ENCODE peak calls at places on chromosomes 1 and 21, in eight cellular contexts. W, A, O, Y, M, C, P and Q are unnamed samples.

GRCh38 chr1:29282924-29283803 is 46.8 kb downstream of the PTPRU start:
- DNase-seq in W (no peak), A (peak; percentile 42), O (peak; percentile 67), Y (peak; percentile 28), M (no peak), C (no peak), P (no peak), Q (peak; percentile 67)

GRCh38 chr1:82792151-82792550 is 991.4 kb downstream of the ADGRL2 start:
- DNase-seq in W (no peak), A (no peak), O (no peak), Y (no peak), M (no peak), C (no peak), P (no peak), Q (no peak)

GRCh38 chr1:25727819-25728286 is 72.1 kb upstream of the SELENON start:
- DNase-seq in W (no peak), A (no peak), O (no peak), Y (peak; percentile 60), M (peak; percentile 55), C (no peak), P (no peak), Q (no peak)

GRCh38 chr1:245972476-245972875 is 534.6 kb downstream of the SMYD3 start:
- DNase-seq in W (no peak), A (no peak), O (no peak), Y (no peak), M (no peak), C (no peak), P (no peak), Q (no peak)

GRCh38 chr21:26422138-26422537 is 150.9 kb downstream of the CYYR1 start:
- DNase-seq in W (no peak), A (no peak), O (no peak), Y (no peak), M (no peak), C (no peak), P (no peak), Q (no peak)

GRCh38 chr1:65420590-65421340 is at the start of the genes LEPR and LEPROT:
- DNase-seq in W (no peak), A (no peak), O (no peak), Y (no peak), M (peak; percentile 28), C (no peak), P (no peak), Q (no peak)

GRCh38 chr1:206685256-206685748 is 597 bp downstream of the MAPKAPK2 start:
- DNase-seq in W (no peak), A (peak; percentile 64), O (peak; percentile 36), Y (peak; percentile 26), M (no peak), C (peak; percentile 41), P (no peak), Q (peak; percentile 67)

GRCh38 chr1:24861821-24862727 is 68.0 kb downstream of the RUNX3 start:
- DNase-seq in W (no peak), A (no peak), O (no peak), Y (no peak), M (no peak), C (peak; percentile 9), P (no peak), Q (no peak)

GRCh38 chr1:58870298-58870676 is 86.4 kb upstream of the JUN start:
- DNase-seq in W (no peak), A (no peak), O (no peak), Y (peak; percentile 86), M (peak; percentile 82), C (no peak), P (no peak), Q (no peak)

GRCh38 chr1:225817611-225818061 is 7.7 kb downstream of the EPHX1 start:
- DNase-seq in W (no peak), A (peak; percentile 84), O (no peak), Y (peak; percentile 94), M (no peak), C (no peak), P (no peak), Q (no peak)

GRCh38 chr1:246582301-246583055 is 16.2 kb downstream of the CNST start:
- DNase-seq in W (no peak), A (no peak), O (no peak), Y (no peak), M (no peak), C (no peak), P (no peak), Q (no peak)

GRCh38 chr1:208433086-208433485 is 188.9 kb upstream of the PLXNA2 start:
- DNase-seq in W (no peak), A (no peak), O (no peak), Y (peak; percentile 73), M (no peak), C (no peak), P (no peak), Q (no peak)

GRCh38 chr1:69567847-69568434 is at the start of gene LRRC7:
- DNase-seq in W (no peak), A (no peak), O (peak; percentile 15), Y (peak; percentile 17), M (peak; percentile 74), C (no peak), P (no peak), Q (peak; percentile 30)

GRCh38 chr21:41506526-41507520 is 1.1 kb downstream of the TMPRSS2 start:
- DNase-seq in W (no peak), A (no peak), O (no peak), Y (peak; percentile 58), M (no peak), C (no peak), P (no peak), Q (no peak)

GRCh38 chr21:46181953-46182547 is 2.2 kb downstream of the SPATC1L start:
- DNase-seq in W (no peak), A (no peak), O (no peak), Y (no peak), M (no peak), C (no peak), P (no peak), Q (no peak)

GRCh38 chr1:66022904-66023620 is 230.4 kb downstream of the PDE4B start:
- DNase-seq in W (no peak), A (no peak), O (no peak), Y (no peak), M (no peak), C (no peak), P (no peak), Q (no peak)

GRCh38 chr1:109238382-109238781 is 11.0 kb upstream of the CELSR2 start:
- DNase-seq in W (no peak), A (no peak), O (no peak), Y (no peak), M (no peak), C (no peak), P (no peak), Q (no peak)

GRCh38 chr1:36889846-36890245 is 144.5 kb downstream of the GRIK3 start:
- DNase-seq in W (no peak), A (no peak), O (no peak), Y (no peak), M (no peak), C (no peak), P (no peak), Q (no peak)

GRCh38 chr1:202619528-202619927 is 90.7 kb downstream of the SYT2 start:
- DNase-seq in W (no peak), A (no peak), O (no peak), Y (peak; percentile 34), M (no peak), C (no peak), P (no peak), Q (no peak)

GRCh38 chr1:153526132-153526543 is 9.7 kb downstream of the S100A6 start:
- DNase-seq in W (no peak), A (peak; percentile 47), O (no peak), Y (no peak), M (peak; percentile 48), C (no peak), P (no peak), Q (no peak)

GRCh38 chr21:22020221-22020620 is 1022.0 kb downstream of the NCAM2 start:
- DNase-seq in W (no peak), A (no peak), O (no peak), Y (no peak), M (no peak), C (no peak), P (no peak), Q (no peak)

GRCh38 chr21:20353351-20353750 is 644.9 kb upstream of the NCAM2 start:
- DNase-seq in W (no peak), A (peak; percentile 13), O (no peak), Y (no peak), M (no peak), C (no peak), P (no peak), Q (no peak)

GRCh38 chr1:110606784-110607662 is 865 bp upstream of the KCNA2 start:
- DNase-seq in W (no peak), A (no peak), O (no peak), Y (no peak), M (peak; percentile 23), C (peak; percentile 53), P (no peak), Q (peak; percentile 43)

GRCh38 chr1:202163281-202164270 is 3.2 kb upstream of the PTPN7 start:
- DNase-seq in W (no peak), A (no peak), O (no peak), Y (no peak), M (no peak), C (no peak), P (no peak), Q (no peak)

GRCh38 chr1:195763907-195764183 is 844.4 kb downstream of the KCNT2 start:
- DNase-seq in W (no peak), A (no peak), O (no peak), Y (no peak), M (no peak), C (no peak), P (no peak), Q (no peak)

GRCh38 chr1:246106342-246106763 is 400.7 kb downstream of the SMYD3 start:
- DNase-seq in W (peak; percentile 33), A (no peak), O (no peak), Y (no peak), M (no peak), C (no peak), P (no peak), Q (peak; percentile 16)

GRCh38 chr1:167627865-167628641 is 2.0 kb upstream of the RCSD1 start:
- DNase-seq in W (peak; percentile 77), A (no peak), O (peak; percentile 84), Y (no peak), M (no peak), C (peak; percentile 58), P (peak; percentile 34), Q (peak; percentile 82)

GRCh38 chr1:80531182-80531581 is 1269.6 kb upstream of the ADGRL2 start:
- DNase-seq in W (peak; percentile 3), A (no peak), O (no peak), Y (peak; percentile 55), M (no peak), C (no peak), P (no peak), Q (no peak)

GRCh38 chr1:106498238-106498637 is 558.2 kb upstream of the PRMT6 start:
- DNase-seq in W (no peak), A (no peak), O (no peak), Y (no peak), M (no peak), C (no peak), P (no peak), Q (no peak)

GRCh38 chr1:160646711-160647328 is at the start of gene SLAMF1:
- DNase-seq in W (peak; percentile 46), A (no peak), O (no peak), Y (no peak), M (no peak), C (no peak), P (no peak), Q (no peak)

GRCh38 chr21:39660596-39660995 is 47.9 kb downstream of the B3GALT5 start:
- DNase-seq in W (no peak), A (peak; percentile 23), O (no peak), Y (peak; percentile 88), M (peak; percentile 38), C (no peak), P (no peak), Q (no peak)